ENCODE peak calls at places on chromosomes 4 and X, in ten cellular contexts. Z is NCI-H2029; A is central memory CD4-positive, alpha-beta T cell; E is A172; R is stimulated activated CD4-positive, alpha-beta T cell treated with anti-CD3 and anti-CD28 coated beads, TNF-alpha, amount 100 ng/mL, for 24 hours; M is HT1080; B is BJ; S is activated T-helper 1 cell treated with anti-CD3 and anti-CD28 coated beads, Interleukin-2, amount 50 U/mL, for 16 hours; D is Peyer's patch; O is A673. P is an unnamed sample.
A peak's percentile ranks its signal among the peaks of the same experiment; 100 is the strongest.

GRCh38 chrX:155028192-155028591 is 1.5 kb downstream of the FUNDC2 start:
- DNase-seq in S (no peak), O (no peak), D (no peak), B (no peak), E (peak; percentile 6), A (no peak), R (no peak), M (no peak), Z (no peak), P (no peak)

GRCh38 chr4:180060159-180060889 is 2182.9 kb upstream of the TENM3 start:
- DNase-seq in R (no peak), E (peak; percentile 31), D (no peak), B (no peak), A (no peak), M (peak; percentile 40), O (peak; percentile 50), S (no peak), Z (no peak), P (no peak)

GRCh38 chr4:144421839-144422565 is 224.0 kb upstream of the HHIP start:
- DNase-seq in A (no peak), O (no peak), Z (no peak), R (no peak), E (no peak), B (no peak), D (no peak), M (no peak), S (no peak), P (no peak)

GRCh38 chr4:85700362-85700761 is 225.4 kb downstream of the ARHGAP24 start:
- DNase-seq in A (no peak), M (no peak), R (no peak), O (no peak), D (no peak), B (no peak), Z (no peak), S (no peak), E (no peak), P (no peak)

GRCh38 chr4:25441519-25442117 is 64.6 kb downstream of the ANAPC4 start:
- DNase-seq in Z (peak; percentile 61), O (peak; percentile 80), D (peak; percentile 75), R (no peak), B (no peak), S (no peak), E (peak; percentile 59), A (no peak), M (peak; percentile 66), P (no peak)

GRCh38 chr4:157423526-157424020 is 203.0 kb downstream of the GRIA2 start:
- DNase-seq in S (no peak), A (no peak), B (no peak), E (no peak), Z (no peak), M (no peak), O (no peak), R (no peak), D (no peak), P (no peak)

GRCh38 chrX:155768036-155768769 is 112.9 kb upstream of the VAMP7 start:
- DNase-seq in M (no peak), D (no peak), B (no peak), R (no peak), E (peak; percentile 34), S (no peak), O (no peak), Z (no peak), A (no peak), P (no peak)

GRCh38 chrX:124282580-124282979 is 49.9 kb upstream of the TEX13D start:
- DNase-seq in D (no peak), R (no peak), O (no peak), Z (no peak), E (no peak), M (peak; percentile 1), B (no peak), A (no peak), S (no peak), P (no peak)

GRCh38 chrX:23896983-23897382 is 10.8 kb downstream of the APOO start:
- DNase-seq in D (no peak), O (no peak), Z (no peak), B (no peak), M (no peak), A (no peak), S (no peak), E (no peak), R (no peak), P (no peak)

GRCh38 chr4:141797966-141798365 is 161.6 kb downstream of the IL15 start:
- DNase-seq in D (no peak), A (no peak), B (no peak), R (no peak), M (peak; percentile 10), S (no peak), O (no peak), Z (no peak), E (no peak), P (no peak)

GRCh38 chr4:139458999-139459398 is 5.1 kb downstream of the RAB33B start:
- DNase-seq in B (no peak), R (no peak), E (no peak), S (no peak), A (no peak), O (no peak), Z (no peak), M (peak; percentile 33), D (no peak), P (no peak)

GRCh38 chr4:94434505-94434904 is 17.2 kb upstream of the PDLIM5 start:
- DNase-seq in B (no peak), E (no peak), A (no peak), M (no peak), D (no peak), O (no peak), R (no peak), S (no peak), Z (no peak), P (no peak)

GRCh38 chr4:38757945-38758344 is 24.8 kb downstream of the TLR10 start:
- DNase-seq in O (no peak), Z (no peak), R (no peak), M (no peak), A (no peak), S (no peak), D (peak; percentile 60), E (no peak), B (no peak), P (no peak)

GRCh38 chr4:87783781-87784180 is 15.6 kb upstream of the IBSP start:
- DNase-seq in Z (no peak), O (no peak), M (no peak), S (no peak), B (no peak), D (no peak), E (no peak), A (no peak), R (no peak), P (no peak)

GRCh38 chr4:4837316-4837715 is 22.1 kb upstream of the MSX1 start:
- DNase-seq in Z (no peak), E (no peak), S (no peak), R (no peak), B (no peak), M (peak; percentile 72), A (no peak), D (no peak), O (no peak), P (no peak)

GRCh38 chr4:40843696-40844095 is 93.9 kb downstream of the NSUN7 start:
- DNase-seq in R (no peak), M (no peak), O (peak; percentile 35), Z (no peak), B (no peak), E (no peak), D (no peak), A (no peak), S (no peak), P (no peak)

GRCh38 chrX:21875013-21875412 is 19.2 kb downstream of the YY2 start:
- DNase-seq in D (no peak), B (no peak), Z (no peak), A (no peak), S (no peak), E (no peak), R (no peak), O (no peak), M (no peak), P (no peak)

GRCh38 chr4:125016892-125017299 is 297.9 kb upstream of the FAT4 start:
- DNase-seq in M (no peak), S (no peak), Z (no peak), O (no peak), R (no peak), D (no peak), B (no peak), A (no peak), E (no peak), P (no peak)

GRCh38 chr4:169272265-169272886 is 1.6 kb upstream of the SH3RF1 start:
- DNase-seq in R (no peak), A (no peak), S (no peak), D (no peak), Z (no peak), M (peak; percentile 27), E (no peak), O (peak; percentile 49), B (peak; percentile 70), P (no peak)

GRCh38 chrX:11435568-11435967 is 142.4 kb downstream of the AMELX start:
- DNase-seq in A (no peak), Z (no peak), O (no peak), D (no peak), B (peak; percentile 71), R (no peak), M (peak; percentile 55), E (peak; percentile 81), S (no peak), P (no peak)

GRCh38 chrX:18638397-18638796 is 33.5 kb downstream of the RS1 start:
- DNase-seq in B (no peak), R (no peak), Z (no peak), E (no peak), D (no peak), A (no peak), M (no peak), S (no peak), O (no peak), P (no peak)

GRCh38 chrX:26778320-26778888 is 562.4 kb downstream of the MAGEB5 start:
- DNase-seq in O (peak; percentile 2), Z (no peak), M (no peak), R (no peak), B (no peak), A (no peak), S (no peak), D (no peak), E (no peak), P (no peak)

GRCh38 chrX:80430826-80431501 is 10.7 kb downstream of the TENT5D start:
- DNase-seq in O (peak; percentile 18), E (no peak), A (no peak), R (no peak), D (no peak), Z (no peak), S (no peak), M (no peak), B (no peak), P (no peak)

GRCh38 chrX:40632199-40632598 is 9.0 kb downstream of the MPC1L start:
- DNase-seq in M (no peak), Z (no peak), R (no peak), A (no peak), S (no peak), O (no peak), D (no peak), B (no peak), E (no peak), P (no peak)

GRCh38 chr4:56055027-56055976 is 106.6 kb downstream of the CEP135 start:
- DNase-seq in M (no peak), Z (no peak), B (no peak), E (no peak), S (no peak), D (no peak), R (no peak), A (no peak), O (no peak), P (no peak)

GRCh38 chrX:27599928-27600327 is 9.8 kb downstream of the DCAF8L2 start:
- DNase-seq in E (peak; percentile 62), R (no peak), Z (no peak), M (peak; percentile 65), A (no peak), O (no peak), D (no peak), S (no peak), B (no peak), P (no peak)

GRCh38 chrX:14777484-14777883 is 95.4 kb downstream of the FANCB start:
- DNase-seq in R (no peak), E (peak; percentile 21), Z (no peak), B (no peak), M (peak; percentile 7), D (no peak), S (no peak), A (no peak), O (no peak), P (no peak)

GRCh38 chr4:120018786-120019185 is 47.9 kb downstream of the MAD2L1 start:
- DNase-seq in E (no peak), O (no peak), A (no peak), Z (no peak), M (no peak), R (no peak), B (no peak), S (no peak), D (no peak), P (no peak)

P was measured in activated B cell treated with CpG ODN at 0.5 μM for 24 hours.